ENCODE peak calls at places on chromosomes 6 and 20, in nine cellular contexts. Y, V, D, L, U, Z, S, W and B are unnamed samples.

GRCh38 chr20:47429409-47429808 is 72.3 kb upstream of the NCOA3 start:
- DNase-seq in U (no peak), D (no peak), Y (no peak), Z (no peak), L (no peak), W (no peak), S (no peak), V (no peak), B (no peak)

GRCh38 chr6:126210398-126211075 is 129.4 kb upstream of the CENPW start:
- DNase-seq in V (no peak), S (no peak), D (no peak), L (no peak), Z (no peak), W (no peak), Y (no peak), U (no peak), B (no peak)

GRCh38 chr20:47274449-47275108 is 81.9 kb downstream of the ZMYND8 start:
- DNase-seq in S (no peak), Z (peak; percentile 26), U (no peak), D (no peak), V (peak; percentile 67), L (no peak), W (no peak), Y (peak; percentile 86), B (peak; percentile 87)

GRCh38 chr6:27766405-27766804 is 145.8 kb downstream of the OR2B2 start:
- DNase-seq in Y (no peak), Z (no peak), V (no peak), W (no peak), D (no peak), L (no peak), S (no peak), U (peak; percentile 22), B (no peak)

GRCh38 chr6:39228992-39229767 is at the start of gene KCNK5:
- DNase-seq in W (peak; percentile 46), D (peak; percentile 69), L (peak; percentile 45), Z (peak; percentile 94), U (peak; percentile 95), Y (peak; percentile 73), S (peak; percentile 89), V (peak; percentile 73), B (no peak)

GRCh38 chr20:47334022-47334551 is 22.4 kb downstream of the ZMYND8 start:
- DNase-seq in U (no peak), D (no peak), L (no peak), S (no peak), V (no peak), Z (no peak), Y (peak; percentile 97), W (no peak), B (peak; percentile 77)

GRCh38 chr20:53834044-53834442 is 236.4 kb downstream of the BCAS1 start:
- DNase-seq in D (no peak), V (no peak), S (no peak), L (no peak), Z (no peak), W (no peak), Y (no peak), U (no peak), B (no peak)

GRCh38 chr6:155234167-155234566 is 29.6 kb upstream of the CLDN20 start:
- DNase-seq in L (no peak), D (no peak), V (no peak), Z (no peak), U (no peak), Y (no peak), S (no peak), W (no peak), B (no peak)

GRCh38 chr20:63787749-63788148 is 43.3 kb downstream of the ZBTB46 start:
- DNase-seq in W (no peak), U (no peak), Y (no peak), S (peak; percentile 48), Z (no peak), V (no peak), L (no peak), D (no peak), B (no peak)

GRCh38 chr6:131470549-131470948 is 102.5 kb upstream of the ARG1 start:
- DNase-seq in S (no peak), W (no peak), Y (no peak), Z (no peak), U (no peak), L (no peak), V (no peak), D (no peak), B (no peak)

GRCh38 chr6:70673601-70674000 is 5.9 kb downstream of the SMAP1 start:
- DNase-seq in V (no peak), Z (no peak), Y (no peak), U (peak; percentile 63), D (no peak), S (no peak), L (no peak), W (no peak), B (no peak)

GRCh38 chr20:44089987-44090674 is 96.9 kb downstream of the JPH2 start:
- DNase-seq in D (no peak), Z (peak; percentile 56), L (no peak), U (no peak), Y (no peak), W (no peak), V (peak; percentile 61), S (no peak), B (no peak)

GRCh38 chr6:101080597-101080996 is 199.5 kb upstream of the ASCC3 start:
- DNase-seq in S (no peak), L (no peak), Y (peak; percentile 86), D (no peak), U (no peak), Z (no peak), W (no peak), V (no peak), B (no peak)

GRCh38 chr6:3318226-3318625 is 59.5 kb downstream of the PSMG4 start:
- DNase-seq in L (peak; percentile 32), S (no peak), U (peak; percentile 35), D (no peak), Z (no peak), W (no peak), V (no peak), Y (no peak), B (no peak)

GRCh38 chr20:3041818-3042504 is 1.5 kb upstream of the GNRH2 start:
- DNase-seq in S (no peak), D (no peak), W (no peak), L (no peak), Y (no peak), U (no peak), V (no peak), Z (peak; percentile 33), B (no peak)

GRCh38 chr20:3037654-3038053 is 5.8 kb upstream of the GNRH2 start:
- DNase-seq in V (no peak), L (no peak), Z (no peak), U (no peak), W (no peak), Y (no peak), D (no peak), S (no peak), B (no peak)

GRCh38 chr20:3038454-3038853 is 5.0 kb upstream of the GNRH2 start:
- DNase-seq in L (no peak), U (no peak), Z (no peak), S (no peak), V (no peak), Y (no peak), W (no peak), D (no peak), B (no peak)

GRCh38 chr20:3040086-3040485 is 3.3 kb upstream of the GNRH2 start:
- DNase-seq in W (no peak), Y (no peak), Z (no peak), U (no peak), D (no peak), L (no peak), V (no peak), S (no peak), B (no peak)

DNA sequence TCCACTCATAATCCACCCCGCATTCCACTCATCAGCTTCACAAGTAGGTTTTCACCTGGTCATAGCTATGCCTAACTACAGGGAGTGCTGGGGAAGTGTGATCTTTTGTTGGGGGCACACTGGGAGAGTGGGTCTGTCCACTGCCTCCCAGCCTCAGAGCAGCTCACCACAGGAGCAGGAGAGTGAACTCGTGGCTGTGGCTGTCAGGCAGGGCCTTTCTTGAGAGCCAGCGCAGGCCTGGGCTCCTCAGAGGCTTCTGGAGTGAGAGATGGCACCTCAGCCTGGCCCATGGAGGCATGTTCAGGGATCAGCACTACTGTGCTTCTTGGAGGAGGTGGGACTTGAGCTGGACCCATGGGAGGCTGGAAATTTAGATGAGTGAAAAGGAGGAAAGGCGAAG is 4.0 kb upstream of the GNRH2 start:
- DNase-seq in Z (no peak), W (no peak), Y (no peak), L (no peak), D (no peak), U (no peak), S (no peak), V (no peak), B (no peak)
- H3K36me3 ChIP-seq in Z (peaks cover 63% of the 10 kb centered on the region), W (no peaks in the 10 kb centered on the region), Y (no peaks in the 10 kb centered on the region), L (peaks cover 52% of the 10 kb centered on the region), D (peaks cover 47% of the 10 kb centered on the region), U (peaks cover 57% of the 10 kb centered on the region), S (peaks cover 61% of the 10 kb centered on the region), V (peaks cover 3% of the 10 kb centered on the region), B (peaks cover 3% of the 10 kb centered on the region)

DNA sequence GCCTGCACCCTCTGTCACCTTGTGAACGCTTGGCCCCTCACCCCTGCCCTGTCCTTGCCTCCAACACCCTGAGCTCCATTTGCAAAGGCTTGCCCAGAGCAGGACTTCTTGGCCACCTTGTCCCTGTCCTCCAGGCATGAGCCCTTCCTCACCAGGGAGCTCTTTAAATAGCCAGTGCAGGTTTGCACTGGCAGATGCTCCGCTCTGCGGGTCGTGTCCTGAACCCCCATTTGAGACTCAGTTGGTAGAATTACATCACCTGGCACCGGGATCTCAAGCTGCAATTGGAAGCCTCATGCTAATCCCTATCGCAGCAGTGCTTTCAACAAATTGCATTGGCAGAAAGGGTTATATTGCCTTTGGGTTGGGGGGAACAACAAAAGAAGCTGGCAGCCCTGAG is 85.9 kb downstream of the TRMT6 start:
- DNase-seq in U (no peak), S (no peak), V (no peak), W (no peak), L (no peak), Z (no peak), Y (no peak), D (no peak), B (no peak)
- H3K36me3 ChIP-seq in U (no peaks in the 10 kb centered on the region), S (no peaks in the 10 kb centered on the region), V (no peaks in the 10 kb centered on the region), W (no peaks in the 10 kb centered on the region), L (no peaks in the 10 kb centered on the region), Z (no peaks in the 10 kb centered on the region), Y (no peaks in the 10 kb centered on the region), D (peaks cover 2% of the 10 kb centered on the region), B (no peaks in the 10 kb centered on the region)

GRCh38 chr20:32159766-32160221 is 47.7 kb downstream of the PLAGL2 start:
- DNase-seq in U (no peak), S (no peak), V (no peak), W (no peak), L (no peak), Y (no peak), Z (no peak), D (no peak), B (no peak)
- H3K36me3 ChIP-seq in U (peaks cover 61% of the 10 kb centered on the region), S (peaks cover 83% of the 10 kb centered on the region), V (peaks cover 49% of the 10 kb centered on the region), W (no peaks in the 10 kb centered on the region), L (peaks cover 31% of the 10 kb centered on the region), Y (peaks cover 25% of the 10 kb centered on the region), Z (peaks cover 81% of the 10 kb centered on the region), D (peaks cover 44% of the 10 kb centered on the region), B (peaks cover 6% of the 10 kb centered on the region)

DNA sequence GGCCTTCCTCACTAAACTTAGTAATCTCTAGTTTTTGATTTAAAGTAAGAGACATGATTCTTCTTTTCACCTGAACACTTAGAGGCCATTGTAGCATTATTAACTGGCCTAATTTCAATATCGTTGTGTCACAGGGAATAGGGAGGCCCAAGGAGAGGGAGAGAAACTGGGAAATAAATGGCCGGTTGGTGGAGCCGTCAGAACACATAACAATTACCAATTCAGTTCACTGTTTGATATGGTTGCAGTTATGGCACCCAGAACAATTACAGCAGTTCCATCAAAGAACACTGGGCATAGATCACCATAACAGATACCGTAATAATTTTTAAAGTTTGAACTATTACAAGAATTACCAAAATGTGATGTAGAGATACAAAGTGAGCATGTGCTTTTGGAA is 9.1 kb upstream of the GLYATL3 start:
- DNase-seq in U (no peak), L (no peak), Z (no peak), S (no peak), W (no peak), D (no peak), V (no peak), Y (no peak), B (no peak)
- H3K36me3 ChIP-seq in U (peaks cover 35% of the 10 kb centered on the region), L (peaks cover 5% of the 10 kb centered on the region), Z (peaks cover 33% of the 10 kb centered on the region), S (peaks cover 54% of the 10 kb centered on the region), W (no peaks in the 10 kb centered on the region), D (peaks cover 3% of the 10 kb centered on the region), V (peaks cover 10% of the 10 kb centered on the region), Y (peaks cover 22% of the 10 kb centered on the region), B (no peaks in the 10 kb centered on the region)